ENCODE peak calls at places on chromosomes 4 and X, in four cellular contexts. K is suprapubic skin, L is HCT116, Y is GM23338. B is an unnamed sample.

GRCh38 chrX:10555846-10556245 is 64.5 kb downstream of the MID1 start:
- DNase-seq in L (no peak), K (no peak), Y (no peak), B (no peak)

GRCh38 chr4:148341980-148342800 is 100.0 kb downstream of the NR3C2 start:
- DNase-seq in Y (no peak), L (no peak), K (no peak), B (no peak)

GRCh38 chrX:38985375-38985774 is 184.1 kb downstream of the MID1IP1 start:
- DNase-seq in Y (peak; percentile 61), K (no peak), L (no peak), B (no peak)

GRCh38 chr4:145679520-145679919 is 426 bp upstream of the C4orf51 start:
- DNase-seq in Y (no peak), K (no peak), L (peak; percentile 43), B (no peak)

GRCh38 chr4:147847947-147848590 is 116.2 kb downstream of the ARHGAP10 start:
- DNase-seq in Y (no peak), K (no peak), L (no peak), B (no peak)

GRCh38 chrX:63675716-63676115 is 109.3 kb downstream of the ARHGEF9 start:
- DNase-seq in L (no peak), K (no peak), Y (no peak), B (no peak)

GRCh38 chrX:19824603-19825002 is 62.8 kb downstream of the SH3KBP1 start:
- DNase-seq in L (no peak), Y (no peak), K (no peak), B (no peak)

GRCh38 chr4:115234405-115235093 is 121.1 kb upstream of the NDST4 start:
- DNase-seq in K (no peak), L (peak; percentile 22), Y (peak; percentile 34), B (no peak)

GRCh38 chr4:36244257-36245084 is at the start of gene ARAP2:
- DNase-seq in K (no peak), Y (peak; percentile 74), L (peak; percentile 61), B (peak; percentile 67)

GRCh38 chr4:114386637-114387233 is 211.9 kb upstream of the UGT8 start:
- DNase-seq in Y (peak; percentile 46), L (peak; percentile 38), K (no peak), B (no peak)

GRCh38 chr4:15427126-15427525 is 707 bp upstream of the C1QTNF7 start:
- DNase-seq in L (no peak), K (no peak), Y (no peak), B (no peak)

GRCh38 chr4:91288702-91289311 is 1015.0 kb upstream of the GRID2 start:
- DNase-seq in L (no peak), K (no peak), Y (peak; percentile 45), B (no peak)

GRCh38 chr4:53905935-53906377 is 158.4 kb downstream of the CHIC2 start:
- DNase-seq in L (no peak), K (no peak), Y (peak; percentile 82), B (peak; percentile 26)

GRCh38 chrX:153983321-153983729 is 10.8 kb downstream of the TMEM187 start:
- DNase-seq in K (no peak), L (no peak), Y (no peak), B (no peak)

GRCh38 chr4:48578132-48578964 is 88.3 kb downstream of the ZAR1 start:
- DNase-seq in K (no peak), L (peak; percentile 36), Y (peak; percentile 81), B (peak; percentile 59)

GRCh38 chr4:88178633-88179231 is 20.3 kb upstream of the ABCG2 start:
- DNase-seq in L (no peak), K (no peak), Y (no peak), B (no peak)

GRCh38 chr4:186657766-186658165 is 65.9 kb downstream of the FAT1 start:
- DNase-seq in L (peak; percentile 35), K (no peak), Y (peak; percentile 44), B (no peak)

GRCh38 chr4:169952236-169953088 is 73.7 kb downstream of the MFAP3L start:
- DNase-seq in Y (no peak), K (no peak), L (no peak), B (no peak)

GRCh38 chr4:41060352-41061318 is 153.7 kb downstream of the APBB2 start:
- DNase-seq in Y (no peak), K (no peak), L (no peak), B (peak; percentile 24)

GRCh38 chr4:18202510-18202909 is 181.0 kb upstream of the LCORL start:
- DNase-seq in Y (no peak), L (no peak), K (no peak), B (no peak)

GRCh38 chrX:133638285-133638684 is 223.0 kb upstream of the GPC4 start:
- DNase-seq in K (no peak), Y (no peak), L (no peak), B (no peak)

GRCh38 chrX:133634416-133634815 is 219.1 kb upstream of the GPC4 start:
- DNase-seq in Y (no peak), L (no peak), K (no peak), B (no peak)

GRCh38 chrX:133639726-133640125 is 224.4 kb upstream of the GPC4 start:
- DNase-seq in Y (peak; percentile 10), K (no peak), L (no peak), B (no peak)

GRCh38 chrX:133640161-133641015 is 225.1 kb upstream of the GPC4 start:
- DNase-seq in L (no peak), K (no peak), Y (peak; percentile 28), B (no peak)

DNA sequence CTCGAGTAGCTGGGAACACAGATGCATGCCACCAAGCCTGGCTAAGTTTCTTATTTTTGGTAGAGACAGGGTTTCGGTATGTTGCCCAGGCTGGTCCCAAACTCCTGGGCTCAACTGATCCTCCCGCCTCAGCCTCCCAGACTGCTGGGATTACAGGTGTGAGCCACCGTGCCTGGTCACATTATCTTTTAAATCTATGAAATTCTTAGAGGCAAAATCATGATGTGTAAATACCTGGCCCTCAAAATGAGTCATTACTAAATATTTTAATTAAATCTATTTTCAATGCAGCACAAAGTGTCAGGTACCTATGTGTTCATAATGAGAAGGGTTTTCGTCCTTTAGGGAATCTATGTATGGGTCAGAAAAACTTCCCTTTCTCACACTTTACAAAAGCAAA is 222.5 kb upstream of the GPC4 start:
- DNase-seq in K (no peak), L (no peak), Y (no peak), B (no peak)
- H3K27me3 ChIP-seq in K (no peaks in the 10 kb centered on the region), L (no peaks in the 10 kb centered on the region), Y (no peaks in the 10 kb centered on the region), B (no peaks in the 10 kb centered on the region)

DNA sequence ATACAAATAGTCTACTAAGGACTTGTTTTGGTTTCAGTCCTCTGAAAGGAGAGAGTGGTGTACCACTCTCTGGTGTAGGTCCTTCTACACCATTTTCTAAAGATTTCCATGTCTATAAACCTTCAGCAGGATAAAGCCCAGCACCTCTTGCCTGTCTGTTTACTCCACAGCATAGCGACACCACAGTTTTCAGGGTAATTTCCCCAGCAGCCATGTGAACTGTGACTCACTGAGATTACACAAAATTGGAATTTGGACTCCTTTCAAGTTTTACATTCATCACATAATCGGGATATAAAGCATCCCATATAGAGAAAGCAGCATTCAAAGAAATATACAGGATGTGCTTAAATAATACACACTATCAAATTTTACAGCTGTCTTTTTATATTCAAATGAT is 229.6 kb downstream of the PRDM5 start:
- DNase-seq in K (no peak), Y (no peak), L (peak; percentile 29), B (peak; percentile 23)
- TF ChIP-seq POLR2AphosphoS5 in K (no peak), Y (no peak), L (no peak), B (no peak)

DNA sequence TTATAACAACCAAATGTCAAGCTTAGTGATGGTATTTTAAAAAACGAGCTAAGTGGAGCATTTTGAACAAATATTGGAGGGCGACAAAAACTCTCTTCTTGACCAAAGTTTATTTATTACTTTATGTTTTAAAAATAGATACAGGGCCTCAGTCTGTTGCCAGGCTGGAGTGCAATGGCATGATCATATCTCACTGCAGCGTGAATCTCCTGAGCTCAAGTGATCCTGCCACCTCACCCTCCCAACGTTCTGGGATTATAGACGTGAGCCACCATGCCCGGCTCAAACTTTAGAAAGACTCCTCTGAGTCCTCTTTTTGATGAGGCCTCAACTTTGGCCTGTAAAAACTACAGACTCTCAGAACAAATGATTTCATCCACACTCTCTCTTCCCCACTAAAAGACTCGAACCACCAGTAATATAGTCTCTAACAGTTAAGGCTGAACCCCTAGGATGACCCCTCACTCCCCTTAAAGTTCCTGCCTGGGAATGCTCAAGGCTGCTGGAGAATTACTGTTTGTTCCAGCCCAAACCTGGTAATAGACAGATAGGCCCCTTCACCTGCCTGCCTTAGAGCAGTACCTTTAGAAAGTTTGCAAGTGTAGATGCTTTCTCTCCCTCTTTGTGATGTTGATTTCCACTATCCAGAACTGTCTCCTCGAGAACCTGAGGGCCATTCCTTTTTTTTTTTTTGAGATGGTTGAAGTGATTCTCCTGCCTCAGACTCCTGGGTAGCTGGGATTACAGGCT is 55.3 kb upstream of the HPSE start:
- DNase-seq in K (no peak), L (no peak), Y (peak; percentile 58), B (no peak)
- H3K27me3 ChIP-seq in K (no peaks in the 10 kb centered on the region), L (no peaks in the 10 kb centered on the region), Y (peaks cover 57% of the 10 kb centered on the region), B (no peaks in the 10 kb centered on the region)

DNA sequence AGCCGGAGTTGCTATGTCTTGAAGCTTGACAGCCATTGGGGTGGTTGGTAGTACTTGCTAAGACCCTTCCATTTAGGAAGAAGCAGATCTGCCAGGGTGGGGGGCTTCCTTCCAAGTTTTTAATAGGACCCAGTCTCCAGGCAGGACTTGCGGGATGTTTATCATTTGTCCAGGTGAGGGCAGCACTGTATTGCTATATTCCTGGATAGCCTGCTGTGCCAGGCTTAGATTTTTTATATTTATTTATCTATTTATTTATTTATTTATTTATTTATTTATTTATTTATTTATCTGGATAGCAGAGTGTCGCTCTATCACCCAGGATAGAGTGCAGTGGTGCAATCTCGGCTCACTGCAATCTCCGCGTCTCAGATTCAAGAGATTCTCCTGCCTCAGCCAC is 87.4 kb upstream of the CT45A1 start:
- DNase-seq in L (peak; percentile 2), Y (peak; percentile 34), K (no peak), B (no peak)
- TF ChIP-seq POLR2AphosphoS5 in L (no peak), Y (no peak), K (no peak), B (no peak)

DNA sequence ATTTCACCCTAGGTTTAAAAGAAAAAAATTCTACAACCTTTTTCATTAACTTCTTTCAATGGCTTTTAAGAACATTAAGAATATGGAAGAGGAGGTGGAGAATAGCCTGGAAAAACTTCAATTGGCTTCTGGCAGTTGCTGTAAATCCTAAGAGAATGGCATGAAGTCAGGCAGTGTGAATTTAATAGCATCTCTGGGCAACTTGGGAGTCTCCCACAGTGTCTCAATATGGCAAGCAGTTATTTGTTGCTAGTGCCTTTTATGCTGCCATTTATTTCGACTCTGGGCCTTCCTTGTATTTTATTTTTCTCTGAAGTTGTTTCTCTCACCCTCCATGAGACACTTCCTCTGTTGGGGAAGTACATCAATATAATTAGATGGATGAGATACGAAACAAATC is 322.1 kb downstream of the CBLL2 start:
- DNase-seq in Y (no peak), K (no peak), L (no peak), B (no peak)
- H3K27me3 ChIP-seq in Y (no peaks in the 10 kb centered on the region), K (no peaks in the 10 kb centered on the region), L (no peaks in the 10 kb centered on the region), B (no peaks in the 10 kb centered on the region)

GRCh38 chr4:63296773-63297172 is 1112.5 kb downstream of the TECRL start:
- DNase-seq in K (no peak), L (no peak), Y (peak; percentile 30), B (no peak)
- TF ChIP-seq POLR2AphosphoS5 in K (no peak), L (no peak), Y (no peak), B (no peak)

B was measured in transverse colon.